ENCODE peak calls at places on chromosomes 11 and 22, in nine cellular contexts. C is DMS153; K is putamen; S is NCI-H2107; U is activated T-helper 1 cell treated with anti-CD3 and anti-CD28 coated beads, Interleukin-12 subunit alpha, Interleukin-12 subunit beta, Interleukin-2, Interleukin-4 antibody, amounts not matched to agents 30 ng/mL and 10 ng/mL and 1 ng/mL, durations not matched to agents 14 hours and 24 hours and 36 hours; I is stromal cell of bone marrow; N is OCI-M1; P is nucleus accumbens; E is left ventricle myocardium inferior. W is an unnamed sample.

GRCh38 chr11:134544095-134544815 is 132.2 kb upstream of the B3GAT1 start:
- DNase-seq in I (no peak), E (no peak), P (no peak), N (no peak), S (no peak), U (no peak), C (no peak), K (no peak), W (no peak)

GRCh38 chr11:67997460-67997921 is 6.4 kb downstream of the UNC93B1 start:
- DNase-seq in N (no peak), S (no peak), C (no peak), K (no peak), E (no peak), P (no peak), I (no peak), U (no peak), W (no peak)

GRCh38 chr22:47041201-47042115 is 279.0 kb downstream of the TBC1D22A start:
- DNase-seq in U (no peak), C (no peak), E (no peak), P (no peak), K (no peak), N (no peak), I (no peak), S (no peak), W (no peak)

GRCh38 chr11:79325851-79326250 is 115.0 kb downstream of the TENM4 start:
- DNase-seq in C (no peak), P (no peak), S (no peak), K (peak), I (no peak), E (no peak), N (no peak), U (no peak), W (no peak)

GRCh38 chr11:72519220-72519881 is 85.0 kb upstream of the CLPB start:
- DNase-seq in P (no peak), K (no peak), S (no peak), E (no peak), N (peak), C (no peak), U (peak), I (no peak), W (peak)

GRCh38 chr22:33747576-33748180 is 172.6 kb downstream of the LARGE1 start:
- DNase-seq in K (no peak), I (no peak), C (peak), U (no peak), N (no peak), E (no peak), S (peak), P (no peak), W (no peak)

GRCh38 chr11:8217926-8218325 is 45.8 kb downstream of the LMO1 start:
- DNase-seq in E (no peak), S (no peak), C (no peak), K (no peak), P (no peak), U (no peak), N (no peak), I (no peak), W (no peak)

GRCh38 chr11:34243620-34244493 is 114.0 kb downstream of the ABTB2 start:
- DNase-seq in C (no peak), P (no peak), U (peak), E (no peak), I (no peak), N (peak), K (no peak), S (no peak), W (peak)

GRCh38 chr11:123258877-123259276 is 63.8 kb upstream of the CLMP start:
- DNase-seq in I (no peak), N (no peak), C (no peak), E (no peak), S (no peak), K (no peak), U (no peak), P (no peak), W (no peak)

GRCh38 chr11:123654566-123655081 is at the start of gene SCN3B:
- DNase-seq in C (peak), U (peak), N (no peak), S (peak), E (peak), K (peak), I (no peak), P (peak), W (peak)

GRCh38 chr22:20062766-20063083 is 17.3 kb upstream of the DGCR8 start:
- DNase-seq in I (no peak), E (no peak), U (no peak), K (no peak), P (no peak), N (no peak), S (no peak), C (no peak), W (peak)

GRCh38 chr11:21511835-21512440 is 680.9 kb upstream of the ANO5 start:
- DNase-seq in K (peak), S (no peak), P (no peak), C (peak), U (peak), N (peak), I (no peak), E (peak), W (peak)

GRCh38 chr11:102393272-102393730 is 46.3 kb downstream of the BIRC2 start:
- DNase-seq in N (no peak), E (no peak), C (no peak), K (no peak), S (no peak), P (no peak), U (no peak), I (no peak), W (no peak)

GRCh38 chr22:45263790-45264269 is 20.9 kb upstream of the UPK3A start:
- DNase-seq in E (peak), U (no peak), S (no peak), N (peak), C (peak), P (peak), K (no peak), I (peak), W (peak)

GRCh38 chr22:44950806-44951509 is 58.8 kb downstream of the PHF21B start:
- DNase-seq in I (no peak), S (no peak), U (no peak), K (no peak), C (no peak), E (no peak), P (no peak), N (no peak), W (no peak)

GRCh38 chr11:9137293-9138132 is 46.1 kb upstream of the SCUBE2 start:
- DNase-seq in K (peak), P (peak), S (peak), U (peak), E (peak), I (peak), C (peak), N (peak), W (peak)

GRCh38 chr11:64036081-64037026 is 623 bp downstream of the FLRT1 start:
- DNase-seq in U (no peak), C (no peak), N (peak), I (peak), S (no peak), P (peak), E (peak), K (no peak), W (peak)

GRCh38 chr11:76724162-76724768 is 53.7 kb upstream of the LRRC32 start:
- DNase-seq in I (no peak), E (no peak), P (no peak), C (no peak), U (no peak), S (no peak), N (peak), K (no peak), W (no peak)

GRCh38 chr11:117621226-117621625 is 175.8 kb downstream of the DSCAML1 start:
- DNase-seq in P (no peak), C (no peak), E (no peak), N (peak), U (no peak), I (no peak), S (no peak), K (no peak), W (peak)